ENCODE peak calls at places on chromosomes 3 and 15, in nine cellular contexts. U is spleen, D is lower lobe of right lung, H is osteocyte, O is HepG2, A is neural crest cell, L is nephron progenitor cell, P is endodermal cell, V is WERI-Rb-1. Z is an unnamed sample.

GRCh38 chr15:88681610-88682221 is 42.9 kb downstream of the ISG20 start:
- DNase-seq in U (peak), D (no peak), H (no peak), O (peak), A (no peak), L (no peak), P (no peak), V (no peak), Z (peak)

GRCh38 chr15:29070471-29071192 is 184.9 kb downstream of the APBA2 start:
- DNase-seq in U (peak), D (no peak), H (no peak), O (no peak), A (no peak), L (no peak), P (peak), V (no peak), Z (no peak)

GRCh38 chr3:42846682-42847522 is 28.8 kb downstream of the CYP8B1 start:
- DNase-seq in U (peak), D (peak), H (peak), O (peak), A (no peak), L (no peak), P (no peak), V (peak), Z (no peak)

GRCh38 chr3:43001094-43001553 is 22.0 kb downstream of the GASK1A start:
- DNase-seq in U (no peak), D (peak), H (no peak), O (peak), A (no peak), L (no peak), P (no peak), V (no peak), Z (peak)

GRCh38 chr3:194806991-194807685 is 121.5 kb downstream of the FAM43A start:
- DNase-seq in U (no peak), D (no peak), H (no peak), O (no peak), A (no peak), L (no peak), P (peak), V (no peak), Z (no peak)

GRCh38 chr3:73364517-73364916 is 260.2 kb downstream of the PDZRN3 start:
- DNase-seq in U (no peak), D (no peak), H (no peak), O (no peak), A (no peak), L (no peak), P (no peak), V (no peak), Z (no peak)

GRCh38 chr3:9291991-9292390 is 42.5 kb upstream of the SRGAP3 start:
- DNase-seq in U (no peak), D (no peak), H (no peak), O (no peak), A (no peak), L (no peak), P (no peak), V (no peak), Z (no peak)

GRCh38 chr3:143442761-143443477 is 323.3 kb downstream of the CHST2 start:
- DNase-seq in U (no peak), D (no peak), H (no peak), O (no peak), A (no peak), L (no peak), P (no peak), V (no peak), Z (no peak)

GRCh38 chr15:77010842-77011241 is 15.9 kb downstream of the PSTPIP1 start:
- DNase-seq in U (no peak), D (no peak), H (no peak), O (no peak), A (no peak), L (no peak), P (no peak), V (no peak), Z (no peak)

GRCh38 chr15:29233566-29233965 is 36.1 kb downstream of the NSMCE3 start:
- DNase-seq in U (no peak), D (no peak), H (no peak), O (no peak), A (no peak), L (no peak), P (no peak), V (no peak), Z (no peak)

GRCh38 chr15:68186671-68187397 is 18.3 kb downstream of the CALML4 start:
- DNase-seq in U (no peak), D (no peak), H (no peak), O (no peak), A (no peak), L (no peak), P (no peak), V (no peak), Z (no peak)

GRCh38 chr15:78840661-78841060 is 29.4 kb upstream of the ADAMTS7 start:
- DNase-seq in U (peak), D (peak), H (no peak), O (no peak), A (no peak), L (no peak), P (no peak), V (no peak), Z (no peak)

GRCh38 chr15:77550275-77551251 is 82.1 kb downstream of the LINGO1 start:
- DNase-seq in U (no peak), D (no peak), H (no peak), O (no peak), A (no peak), L (peak), P (no peak), V (peak), Z (no peak)

GRCh38 chr3:127684871-127685707 is 12.3 kb downstream of the ABTB1 start:
- DNase-seq in U (peak), D (peak), H (no peak), O (no peak), A (no peak), L (peak), P (peak), V (peak), Z (no peak)

GRCh38 chr3:49397470-49397869 is 14.3 kb downstream of the RHOA start:
- DNase-seq in U (no peak), D (no peak), H (no peak), O (no peak), A (no peak), L (no peak), P (peak), V (no peak), Z (no peak)

GRCh38 chr3:175266993-175267960 is 408.1 kb downstream of the NAALADL2 start:
- DNase-seq in U (no peak), D (no peak), H (no peak), O (no peak), A (no peak), L (no peak), P (no peak), V (no peak), Z (no peak)

GRCh38 chr3:86303935-86304334 is 687.0 kb downstream of the VGLL3 start:
- DNase-seq in U (no peak), D (no peak), H (no peak), O (no peak), A (no peak), L (no peak), P (no peak), V (no peak), Z (no peak)

GRCh38 chr3:170811515-170811914 is 58.5 kb downstream of the RPL22L1 start:
- DNase-seq in U (no peak), D (no peak), H (no peak), O (no peak), A (no peak), L (no peak), P (no peak), V (no peak), Z (no peak)

GRCh38 chr15:69421498-69421897 is 7.3 kb downstream of the KIF23 start:
- DNase-seq in U (no peak), D (no peak), H (no peak), O (no peak), A (no peak), L (no peak), P (no peak), V (no peak), Z (no peak)

GRCh38 chr3:14765576-14766427 is 53.0 kb upstream of the FGD5 start:
- DNase-seq in U (peak), D (no peak), H (peak), O (no peak), A (no peak), L (no peak), P (peak), V (no peak), Z (peak)

GRCh38 chr3:193730976-193731375 is 138.0 kb downstream of the OPA1 start:
- DNase-seq in U (no peak), D (no peak), H (peak), O (no peak), A (no peak), L (no peak), P (no peak), V (no peak), Z (no peak)

GRCh38 chr15:71440479-71441071 is 325.3 kb downstream of the THSD4 start:
- DNase-seq in U (no peak), D (no peak), H (no peak), O (peak), A (no peak), L (no peak), P (no peak), V (no peak), Z (no peak)

GRCh38 chr3:42732829-42733459 is 30.3 kb upstream of the HHATL start:
- DNase-seq in U (no peak), D (no peak), H (peak), O (peak), A (no peak), L (no peak), P (peak), V (no peak), Z (peak)

GRCh38 chr3:51751287-51751686 is 27.8 kb downstream of the IQCF6 start:
- DNase-seq in U (no peak), D (no peak), H (no peak), O (no peak), A (no peak), L (no peak), P (no peak), V (no peak), Z (no peak)

GRCh38 chr3:24579008-24579407 is 84.4 kb upstream of the THRB start:
- DNase-seq in U (no peak), D (no peak), H (no peak), O (no peak), A (no peak), L (no peak), P (peak), V (peak), Z (no peak)

GRCh38 chr3:14413381-14414071 is 11.1 kb downstream of the SLC6A6 start:
- DNase-seq in U (no peak), D (peak), H (no peak), O (no peak), A (no peak), L (no peak), P (peak), V (no peak), Z (no peak)

GRCh38 chr15:47443839-47444238 is 273.5 kb upstream of the SEMA6D start:
- DNase-seq in U (no peak), D (no peak), H (no peak), O (no peak), A (no peak), L (no peak), P (no peak), V (no peak), Z (no peak)

GRCh38 chr15:33565099-33565498 is 254.3 kb downstream of the RYR3 start:
- DNase-seq in U (no peak), D (no peak), H (no peak), O (no peak), A (no peak), L (no peak), P (no peak), V (no peak), Z (no peak)

GRCh38 chr3:82329300-82329699 is 567.9 kb upstream of the GBE1 start:
- DNase-seq in U (no peak), D (no peak), H (no peak), O (no peak), A (no peak), L (no peak), P (no peak), V (no peak), Z (no peak)
- TF ChIP-seq CTCF in U (no peak), D (peak), H (peak), O (no peak), A (peak), L (peak), P (peak), V (no peak), Z (peak)

DNA sequence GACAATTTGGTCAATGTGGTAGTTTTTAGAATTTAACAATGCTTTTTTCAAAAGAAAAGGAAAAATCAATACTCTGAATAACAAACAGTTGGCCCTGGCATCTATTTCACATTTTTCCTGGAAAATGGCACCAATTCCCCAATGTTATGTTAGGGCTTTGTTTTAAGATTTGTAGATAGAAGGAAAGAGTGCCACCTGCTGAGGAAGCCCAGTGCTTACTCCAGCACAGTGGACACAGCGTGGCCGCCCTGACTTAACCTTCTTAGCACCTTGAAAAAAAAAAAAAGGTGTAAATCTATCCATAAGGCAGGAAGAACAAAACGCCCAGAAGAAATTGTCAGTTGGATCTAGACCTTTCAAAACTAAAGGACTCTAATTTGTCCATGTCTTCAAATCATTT is 110.7 kb upstream of the CNTN4 start:
- DNase-seq in U (no peak), D (peak), H (no peak), O (no peak), A (no peak), L (peak), P (peak), V (peak), Z (no peak)
- TF ChIP-seq CTCF in U (no peak), D (peak), H (peak), O (no peak), A (peak), L (peak), P (peak), V (peak), Z (no peak)

DNA sequence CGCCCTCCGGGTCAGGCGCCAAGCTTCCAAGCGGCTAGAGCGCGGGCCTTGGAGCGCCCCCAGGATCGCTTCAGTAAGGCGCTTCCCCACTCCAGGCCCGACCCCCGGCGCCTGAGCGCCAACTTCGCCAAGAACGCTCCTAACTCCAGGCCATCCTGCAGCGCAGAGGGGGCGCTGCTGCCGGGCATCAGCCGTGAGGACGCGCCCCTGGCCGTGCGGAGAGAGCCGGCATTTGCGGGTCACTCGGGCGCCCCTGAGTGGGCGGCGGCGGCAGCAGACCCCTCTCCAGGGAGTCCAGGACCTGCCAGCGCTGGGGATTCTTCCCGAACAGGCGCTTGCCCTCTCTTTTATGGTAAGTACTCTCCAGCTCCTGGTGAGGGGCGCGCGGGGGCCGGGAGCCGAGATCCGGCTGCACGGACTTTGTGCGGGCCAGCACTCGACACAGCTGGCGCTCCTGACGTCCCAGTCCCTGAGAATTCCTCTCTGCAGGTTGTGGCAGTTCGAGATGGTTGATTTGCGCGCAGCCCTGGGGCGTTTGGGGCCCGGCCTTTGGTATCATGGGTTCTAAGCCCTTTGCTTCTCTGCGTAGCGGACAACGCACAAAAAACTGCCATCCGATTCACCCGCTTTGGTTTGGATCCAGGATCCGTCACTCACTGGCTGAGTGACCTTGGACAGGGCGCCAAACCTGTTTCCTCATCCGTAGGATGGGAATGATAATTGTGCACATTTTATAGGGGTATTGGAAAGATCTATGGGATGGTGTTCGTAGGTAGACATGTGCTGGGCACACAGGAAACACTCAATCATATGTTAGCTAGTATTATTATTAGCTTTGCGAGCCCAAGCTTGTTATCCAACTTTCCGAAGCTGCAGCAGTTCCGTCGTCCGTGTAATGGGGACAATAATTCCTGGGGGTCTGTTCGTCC is 758 bp downstream of the SPSB4 start:
- DNase-seq in U (no peak), D (no peak), H (no peak), O (no peak), A (peak), L (peak), P (peak), V (peak), Z (no peak)
- TF ChIP-seq CTCF in U (no peak), D (no peak), H (no peak), O (no peak), A (no peak), L (peak), P (peak), V (peak), Z (no peak)

GRCh38 chr3:154954750-154955149 is 125.4 kb upstream of the MME start:
- DNase-seq in U (no peak), D (no peak), H (no peak), O (no peak), A (no peak), L (no peak), P (no peak), V (no peak), Z (no peak)
- TF ChIP-seq CTCF in U (peak), D (peak), H (peak), O (no peak), A (peak), L (peak), P (peak), V (peak), Z (no peak)

GRCh38 chr3:71125729-71126128 is 457.8 kb downstream of the FOXP1 start:
- DNase-seq in U (no peak), D (no peak), H (no peak), O (no peak), A (no peak), L (no peak), P (no peak), V (no peak), Z (no peak)

GRCh38 chr3:71127052-71127451 is 456.5 kb downstream of the FOXP1 start:
- DNase-seq in U (no peak), D (no peak), H (no peak), O (no peak), A (no peak), L (no peak), P (no peak), V (no peak), Z (no peak)

GRCh38 chr3:71121429-71122167 is 461.9 kb downstream of the FOXP1 start:
- DNase-seq in U (no peak), D (no peak), H (no peak), O (no peak), A (no peak), L (no peak), P (no peak), V (no peak), Z (no peak)

GRCh38 chr3:71122641-71123040 is 460.9 kb downstream of the FOXP1 start:
- DNase-seq in U (no peak), D (no peak), H (no peak), O (no peak), A (no peak), L (no peak), P (no peak), V (no peak), Z (no peak)

DNA sequence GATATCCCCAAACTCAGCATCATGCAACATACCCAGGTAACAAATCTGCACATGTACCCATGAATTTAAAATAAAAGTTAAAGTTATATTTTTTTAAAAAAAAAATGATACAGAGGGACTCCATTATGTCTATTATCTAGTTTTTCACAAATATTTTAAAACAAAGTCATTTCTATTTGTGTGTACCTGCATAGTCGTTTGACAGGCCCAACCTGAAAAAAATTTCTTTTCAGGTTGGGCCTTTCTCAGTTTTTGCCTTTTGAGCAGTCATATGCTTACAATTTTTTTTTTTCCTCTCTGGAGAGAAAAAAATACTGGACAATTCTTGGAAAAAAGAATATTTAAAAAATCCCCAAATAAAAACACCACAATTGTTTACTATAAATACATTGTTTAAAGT is 459.5 kb downstream of the FOXP1 start:
- DNase-seq in U (no peak), D (no peak), H (no peak), O (no peak), A (no peak), L (no peak), P (no peak), V (no peak), Z (no peak)
- TF ChIP-seq CTCF in U (no peak), D (no peak), H (no peak), O (no peak), A (no peak), L (no peak), P (no peak), V (no peak), Z (no peak)

GRCh38 chr3:149339931-149340309 is 6.5 kb upstream of the TM4SF18 start:
- DNase-seq in U (peak), D (peak), H (peak), O (peak), A (no peak), L (no peak), P (peak), V (no peak), Z (peak)

GRCh38 chr3:149342413-149343340 is 9.2 kb upstream of the TM4SF18 start:
- DNase-seq in U (no peak), D (no peak), H (no peak), O (no peak), A (no peak), L (no peak), P (no peak), V (no peak), Z (no peak)

GRCh38 chr3:149340310-149340933 is 7.0 kb upstream of the TM4SF18 start:
- DNase-seq in U (no peak), D (no peak), H (no peak), O (peak), A (no peak), L (no peak), P (no peak), V (no peak), Z (no peak)

DNA sequence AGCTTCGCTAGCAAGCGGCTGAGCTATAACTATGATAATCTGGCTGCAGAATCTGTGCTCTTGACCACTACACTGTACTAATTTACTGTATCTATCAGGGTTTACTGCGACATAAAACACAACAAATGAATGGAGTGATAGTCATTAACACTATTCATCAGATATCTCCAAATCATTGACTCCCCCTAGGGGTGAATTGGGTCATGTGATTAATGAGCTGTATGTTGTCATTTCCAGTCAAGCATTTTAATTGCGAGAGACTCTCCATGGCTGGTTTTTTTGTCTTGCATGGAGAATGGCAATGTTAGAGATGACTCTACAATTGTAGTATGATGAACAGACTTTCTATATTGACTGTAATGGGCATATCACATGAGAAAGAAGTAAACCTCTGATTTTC is 10.5 kb upstream of the TM4SF18 start:
- DNase-seq in U (no peak), D (no peak), H (no peak), O (no peak), A (no peak), L (no peak), P (no peak), V (no peak), Z (no peak)
- TF ChIP-seq CTCF in U (no peak), D (no peak), H (no peak), O (peak), A (no peak), L (no peak), P (peak), V (no peak), Z (no peak)